ENCODE peak calls at places on chromosomes 11 and 22, in ten cellular contexts. O, G, X, Y, Z, K, F, C, E and V are unnamed samples. For H3K9me3, the result is how much of the 10 kb centered on the place peaks cover.

GRCh38 chr11:14026961-14027360 is 64.4 kb downstream of the SPON1 start:
- DNase-seq in O (no peak), G (no peak), X (peak), Y (no peak), Z (no peak), K (no peak), F (no peak), C (no peak), E (no peak), V (no peak)

GRCh38 chr11:6629573-6629891 is 10.3 kb upstream of the TPP1 start:
- DNase-seq in O (no peak), G (no peak), X (no peak), Y (no peak), Z (no peak), K (no peak), F (no peak), C (no peak), E (no peak), V (no peak)

GRCh38 chr11:115676768-115677167 is 172.6 kb upstream of the CADM1 start:
- DNase-seq in O (no peak), G (no peak), X (peak), Y (no peak), Z (no peak), K (no peak), F (no peak), C (no peak), E (no peak), V (no peak)

GRCh38 chr22:26903030-26903856 is 245.9 kb downstream of the MIAT start:
- DNase-seq in O (no peak), G (no peak), X (no peak), Y (no peak), Z (no peak), K (no peak), F (no peak), C (no peak), E (no peak), V (no peak)

GRCh38 chr22:23144926-23145906 is at the start of gene RAB36:
- DNase-seq in O (peak), G (peak), X (peak), Y (peak), Z (peak), K (peak), F (peak), C (peak), E (peak), V (peak)

GRCh38 chr11:104343578-104343977 is 179.6 kb upstream of the PDGFD start:
- DNase-seq in O (peak), G (no peak), X (peak), Y (no peak), Z (no peak), K (peak), F (no peak), C (no peak), E (no peak), V (no peak)

GRCh38 chr11:108122166-108122628 is 830 bp downstream of the ACAT1 start:
- DNase-seq in O (peak), G (no peak), X (no peak), Y (peak), Z (no peak), K (no peak), F (no peak), C (no peak), E (no peak), V (no peak)

GRCh38 chr22:46934746-46935491 is 172.5 kb downstream of the TBC1D22A start:
- DNase-seq in O (peak), G (no peak), X (peak), Y (peak), Z (peak), K (peak), F (no peak), C (no peak), E (no peak), V (no peak)

GRCh38 chr11:75474878-75475766 is 42.1 kb upstream of the KLHL35 start:
- DNase-seq in O (peak), G (peak), X (peak), Y (peak), Z (no peak), K (no peak), F (peak), C (peak), E (peak), V (peak)

GRCh38 chr11:69497221-69497787 is 15.8 kb downstream of the LINC01488 start:
- DNase-seq in O (peak), G (peak), X (peak), Y (no peak), Z (peak), K (peak), F (no peak), C (peak), E (peak), V (no peak)

GRCh38 chr11:121958978-121959340 is 157.1 kb downstream of the BLID start:
- DNase-seq in O (no peak), G (no peak), X (peak), Y (no peak), Z (no peak), K (no peak), F (no peak), C (no peak), E (no peak), V (no peak)

GRCh38 chr11:75199412-75199955 is 41.1 kb upstream of the TPBGL start:
- DNase-seq in O (no peak), G (no peak), X (no peak), Y (no peak), Z (no peak), K (no peak), F (no peak), C (peak), E (no peak), V (no peak)

GRCh38 chr22:31707519-31707918 is 42.4 kb downstream of the PRR14L start:
- DNase-seq in O (no peak), G (no peak), X (no peak), Y (no peak), Z (no peak), K (no peak), F (no peak), C (no peak), E (no peak), V (no peak)

GRCh38 chr11:34192481-34193401 is 87.3 kb downstream of the NAT10 start:
- DNase-seq in O (peak), G (peak), X (peak), Y (peak), Z (peak), K (peak), F (no peak), C (no peak), E (peak), V (no peak)

GRCh38 chr11:19673924-19674390 is 38.7 kb upstream of the NAV2 start:
- DNase-seq in O (no peak), G (peak), X (no peak), Y (peak), Z (no peak), K (no peak), F (no peak), C (peak), E (peak), V (no peak)

GRCh38 chr11:19670030-19670761 is 42.4 kb upstream of the NAV2 start:
- DNase-seq in O (peak), G (no peak), X (peak), Y (peak), Z (no peak), K (peak), F (no peak), C (no peak), E (no peak), V (no peak)

GRCh38 chr11:19674831-19675230 is 37.8 kb upstream of the NAV2 start:
- DNase-seq in O (no peak), G (no peak), X (no peak), Y (no peak), Z (no peak), K (no peak), F (no peak), C (no peak), E (no peak), V (no peak)

GRCh38 chr11:19674420-19674819 is 38.2 kb upstream of the NAV2 start:
- DNase-seq in O (no peak), G (no peak), X (no peak), Y (no peak), Z (peak), K (no peak), F (no peak), C (no peak), E (no peak), V (no peak)

GRCh38 chr11:19672591-19673206 is 39.9 kb upstream of the NAV2 start:
- DNase-seq in O (no peak), G (no peak), X (no peak), Y (no peak), Z (no peak), K (no peak), F (no peak), C (no peak), E (no peak), V (no peak)
- H3K27ac ChIP-seq in O (peak), G (no peak), X (no peak), Y (no peak), Z (no peak), K (no peak), F (no peak), C (peak), E (no peak), V (no peak)

GRCh38 chr22:20775342-20775895 is 1.5 kb downstream of the SERPIND1 start:
- DNase-seq in O (no peak), G (no peak), X (no peak), Y (no peak), Z (no peak), K (no peak), F (no peak), C (no peak), E (no peak), V (no peak)

GRCh38 chr22:20776624-20777405 is 2.9 kb downstream of the SERPIND1 start:
- DNase-seq in O (no peak), G (no peak), X (no peak), Y (no peak), Z (no peak), K (no peak), F (no peak), C (no peak), E (no peak), V (no peak)

GRCh38 chr22:20774882-20775281 is 969 bp downstream of the SERPIND1 start:
- DNase-seq in O (no peak), G (no peak), X (no peak), Y (no peak), Z (no peak), K (no peak), F (no peak), C (no peak), E (no peak), V (no peak)

GRCh38 chr22:20773793-20774212 is at the start of gene SERPIND1:
- DNase-seq in O (no peak), G (no peak), X (no peak), Y (no peak), Z (no peak), K (no peak), F (no peak), C (no peak), E (no peak), V (no peak)

GRCh38 chr22:20771918-20772625 is 1.8 kb upstream of the SERPIND1 start:
- DNase-seq in O (peak), G (no peak), X (no peak), Y (no peak), Z (no peak), K (no peak), F (no peak), C (no peak), E (no peak), V (no peak)
- TF ChIP-seq CTCF in O (no peak), G (no peak), X (no peak), Y (no peak), Z (no peak), K (no peak), F (no peak), C (no peak), E (no peak), V (no peak)

GRCh38 chr11:2489103-2489502 is 44.3 kb downstream of the KCNQ1 start:
- DNase-seq in O (no peak), G (no peak), X (no peak), Y (no peak), Z (no peak), K (no peak), F (no peak), C (no peak), E (no peak), V (no peak)
- H3K9me3 ChIP-seq in O (under half), G (under half), X (under half), Y (under half), Z (under half), K (under half), F (under half), C (under half), E (half or more), V (under half)

DNA sequence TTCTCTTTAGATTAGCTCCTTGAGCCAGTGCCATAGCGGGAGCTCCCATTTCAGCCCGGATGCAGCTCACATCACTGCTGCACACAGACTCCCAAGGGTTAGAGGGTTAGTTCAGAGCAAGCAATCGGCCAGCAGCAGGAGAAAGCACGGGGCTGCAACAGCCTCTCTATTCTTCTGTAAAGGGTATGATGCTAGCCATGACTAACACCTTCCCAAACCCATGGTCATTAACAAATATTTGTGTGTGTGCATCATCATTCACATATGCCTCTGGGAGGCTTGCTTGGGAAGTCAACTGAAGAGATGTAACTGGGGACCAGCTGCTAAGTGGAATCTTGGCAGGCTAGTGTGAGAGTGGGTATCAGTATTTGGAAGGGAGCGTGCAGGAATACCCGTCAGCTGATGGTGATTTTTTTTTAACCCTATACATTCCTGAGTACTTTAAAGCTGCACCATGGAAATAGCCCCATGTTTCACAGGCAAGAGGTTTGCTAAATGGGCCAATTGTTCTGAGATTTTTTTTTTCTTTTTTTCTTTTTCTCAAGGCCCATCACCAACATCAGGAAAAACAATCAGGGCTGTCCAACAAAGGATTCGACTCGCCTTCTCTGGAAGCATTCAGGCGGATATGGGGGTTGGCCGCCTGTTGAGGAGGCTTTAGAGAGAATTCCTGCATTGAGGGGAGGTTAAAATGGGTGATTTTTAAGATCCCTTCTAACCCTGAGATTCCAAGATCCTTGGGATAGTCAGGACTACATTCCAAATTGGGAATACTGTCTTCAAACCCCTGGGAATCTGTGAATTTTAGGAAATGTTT is 33.2 kb upstream of the CCDC89 start:
- DNase-seq in O (peak), G (peak), X (peak), Y (no peak), Z (peak), K (peak), F (no peak), C (no peak), E (peak), V (no peak)
- H3K27ac ChIP-seq in O (peak), G (peak), X (peak), Y (no peak), Z (peak), K (no peak), F (no peak), C (peak), E (peak), V (no peak)

DNA sequence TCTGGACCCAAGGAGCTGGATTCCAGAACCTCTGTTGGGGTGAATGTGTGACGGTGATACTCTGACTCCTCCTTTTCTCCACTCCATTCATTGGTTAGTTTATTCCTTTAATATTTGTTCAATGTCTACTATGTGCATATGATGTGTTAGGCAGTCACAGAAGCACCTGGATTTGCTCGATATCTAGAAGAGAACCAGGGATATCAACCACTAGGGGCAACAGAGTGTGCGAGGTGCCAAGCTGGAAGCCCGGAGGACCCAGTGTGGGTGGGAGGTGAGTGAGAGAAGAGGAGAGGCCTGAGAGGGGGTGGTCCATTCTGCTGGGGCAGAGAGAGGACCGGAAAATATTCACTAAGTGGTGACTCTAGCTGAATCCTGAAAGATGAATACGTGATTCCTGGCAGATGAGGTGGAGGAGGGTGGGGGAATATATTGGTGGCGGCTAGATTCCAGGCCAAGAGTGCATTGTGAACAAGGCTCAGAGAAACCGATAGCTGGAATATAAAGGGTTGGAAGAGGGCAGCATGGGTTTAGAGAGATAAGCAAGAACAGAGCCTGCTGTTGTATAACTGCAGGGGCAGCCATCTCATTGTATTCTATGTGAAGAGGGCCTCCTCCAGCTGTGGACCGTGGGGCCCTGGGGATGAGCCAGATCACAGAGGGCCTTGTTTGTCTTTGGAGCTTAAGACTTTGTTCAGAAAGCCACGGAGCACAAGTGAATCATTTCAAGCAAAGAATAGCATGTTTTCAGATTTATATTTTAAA is 6.9 kb upstream of the TIMP3 start:
- DNase-seq in O (no peak), G (no peak), X (peak), Y (no peak), Z (no peak), K (peak), F (no peak), C (no peak), E (no peak), V (no peak)
- TF ChIP-seq CTCF in O (no peak), G (no peak), X (no peak), Y (no peak), Z (no peak), K (no peak), F (peak), C (no peak), E (no peak), V (no peak)